ENCODE peak calls at places on chromosomes 4 and X, in ten cellular contexts. D is mesenchymal stem cell, V is psoas muscle, U is kidney, W is keratinocyte, K is thoracic aorta, Q is tibial nerve, O is right lobe of liver, R is cardiac muscle cell, H is HCT116. L is an unnamed sample.

GRCh38 chr4:100935090-100935489 is 412.2 kb downstream of the PPP3CA start:
- DNase-seq in K (no peak), U (no peak), V (no peak), H (peak), Q (no peak), D (no peak), W (no peak), R (no peak), O (no peak), L (no peak)

GRCh38 chr4:83348074-83348473 is 13.4 kb upstream of the HPSE start:
- DNase-seq in V (no peak), H (no peak), O (no peak), Q (no peak), W (no peak), R (no peak), U (no peak), D (no peak), K (no peak), L (no peak)

GRCh38 chr4:72378901-72379300 is 190.1 kb downstream of the ADAMTS3 start:
- DNase-seq in H (no peak), W (no peak), U (no peak), Q (no peak), V (no peak), D (no peak), O (no peak), K (no peak), R (no peak), L (no peak)

GRCh38 chr4:2940267-2941137 is 22.7 kb downstream of the NOP14 start:
- DNase-seq in D (no peak), V (peak), R (no peak), K (peak), U (no peak), W (no peak), H (no peak), Q (no peak), O (peak), L (no peak)

GRCh38 chrX:33339219-33339618 is 127.9 kb upstream of the DMD start:
- DNase-seq in O (no peak), W (no peak), K (no peak), V (no peak), U (no peak), Q (no peak), R (peak), D (no peak), H (no peak), L (no peak)

GRCh38 chrX:139304471-139304870 is 226.1 kb upstream of the F9 start:
- DNase-seq in U (no peak), V (no peak), K (no peak), R (no peak), O (no peak), Q (no peak), D (no peak), W (no peak), H (no peak), L (no peak)

GRCh38 chr4:114782842-114783595 is 184.4 kb downstream of the UGT8 start:
- DNase-seq in W (no peak), O (no peak), H (no peak), R (peak), K (no peak), U (no peak), Q (no peak), V (no peak), D (peak), L (no peak)

GRCh38 chr4:94461506-94461905 is 9.8 kb downstream of the PDLIM5 start:
- DNase-seq in K (no peak), Q (no peak), U (no peak), W (no peak), O (no peak), D (no peak), V (no peak), R (no peak), H (no peak), L (no peak)

GRCh38 chrX:133986008-133986683 is 752 bp upstream of the GPC3 start:
- DNase-seq in U (no peak), R (no peak), O (no peak), Q (no peak), K (no peak), D (no peak), W (no peak), H (no peak), V (no peak), L (no peak)

GRCh38 chrX:109902665-109903064 is 100.2 kb upstream of the TMEM164 start:
- DNase-seq in H (no peak), R (no peak), D (peak), W (no peak), V (no peak), K (no peak), Q (no peak), U (no peak), O (no peak), L (no peak)

GRCh38 chrX:65451663-65452062 is 82.9 kb downstream of the LAS1L start:
- DNase-seq in V (no peak), Q (no peak), K (no peak), U (no peak), R (peak), D (peak), H (peak), W (no peak), O (no peak), L (no peak)

GRCh38 chr4:102449751-102450352 is 51.3 kb upstream of the NFKB1 start:
- DNase-seq in R (peak), Q (no peak), K (no peak), D (peak), O (no peak), V (no peak), W (no peak), H (peak), U (no peak), L (peak)

GRCh38 chr4:158793021-158793420 is 24.2 kb downstream of the FNIP2 start:
- DNase-seq in H (no peak), K (no peak), W (no peak), V (no peak), R (no peak), U (no peak), D (no peak), O (no peak), Q (no peak), L (no peak)

GRCh38 chr4:169167958-169168357 is 102.8 kb downstream of the SH3RF1 start:
- DNase-seq in W (no peak), O (no peak), D (no peak), U (no peak), H (no peak), Q (no peak), V (no peak), R (no peak), K (no peak), L (no peak)

GRCh38 chrX:96204928-96205327 is 479.7 kb upstream of the DIAPH2 start:
- DNase-seq in U (no peak), Q (no peak), O (no peak), H (no peak), W (no peak), K (no peak), R (no peak), V (no peak), D (no peak), L (no peak)

GRCh38 chr4:1212546-1213335 is 36.2 kb downstream of the CTBP1 start:
- DNase-seq in O (peak), V (peak), R (no peak), K (no peak), U (peak), H (no peak), W (no peak), Q (no peak), D (no peak), L (no peak)

GRCh38 chr4:74453037-74453635 is 8.2 kb downstream of the AREG start:
- DNase-seq in D (no peak), O (no peak), R (no peak), V (no peak), W (peak), H (no peak), U (no peak), Q (no peak), K (no peak), L (no peak)

GRCh38 chr4:74455361-74456055 is 10.6 kb downstream of the AREG start:
- DNase-seq in U (no peak), K (no peak), D (no peak), H (no peak), V (no peak), W (peak), R (no peak), O (no peak), Q (no peak), L (no peak)

GRCh38 chr4:74453846-74454742 is 9.2 kb downstream of the AREG start:
- DNase-seq in Q (no peak), D (no peak), U (no peak), H (no peak), R (no peak), W (peak), V (no peak), O (no peak), K (no peak), L (no peak)

GRCh38 chr4:74456056-74456744 is 11.3 kb downstream of the AREG start:
- DNase-seq in Q (no peak), U (no peak), V (no peak), H (no peak), W (peak), R (no peak), D (no peak), O (no peak), K (no peak), L (no peak)

GRCh38 chr4:74456849-74457395 is 12.0 kb downstream of the AREG start:
- DNase-seq in R (no peak), H (no peak), K (no peak), O (no peak), Q (no peak), V (no peak), D (no peak), W (no peak), U (no peak), L (no peak)
- H3K27ac ChIP-seq in R (no peak), H (peak), K (no peak), O (no peak), Q (no peak), V (no peak), D (no peak), W (peak), U (no peak), L (no peak)

GRCh38 chr4:119142837-119143236 is 7.2 kb downstream of the MYOZ2 start:
- DNase-seq in D (no peak), V (no peak), U (no peak), O (no peak), H (no peak), R (no peak), K (no peak), W (no peak), Q (no peak), L (no peak)
- H3K27ac ChIP-seq in D (no peak), V (peak), U (no peak), O (no peak), H (no peak), R (no peak), K (no peak), W (no peak), Q (no peak), L (no peak)

DNA sequence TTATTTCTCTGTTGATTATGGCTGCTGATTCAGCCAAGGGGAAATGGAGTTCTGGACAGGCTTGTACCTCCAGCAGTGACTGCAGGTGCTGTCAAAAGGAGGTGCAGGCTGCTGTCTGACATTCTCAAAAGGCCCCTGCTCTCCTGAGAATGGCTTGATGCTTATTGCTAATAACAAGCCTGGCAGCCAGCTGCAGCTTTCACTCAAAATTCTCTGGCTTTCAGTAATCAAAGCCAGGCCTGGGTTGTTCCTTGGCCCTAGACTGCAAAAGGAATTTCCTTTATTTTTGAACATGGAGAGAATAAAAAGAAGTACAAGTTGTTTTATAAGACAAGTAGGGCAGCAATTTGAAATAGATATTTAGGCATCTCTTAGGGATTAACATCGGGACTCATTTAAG is 575.9 kb downstream of the MID1IP1 start:
- DNase-seq in U (no peak), Q (no peak), D (no peak), H (no peak), O (no peak), W (no peak), R (no peak), V (no peak), K (no peak), L (no peak)
- H3K27ac ChIP-seq in U (no peak), Q (no peak), D (no peak), H (no peak), O (no peak), W (no peak), R (no peak), V (no peak), K (no peak), L (no peak)

GRCh38 chrX:136156560-136157117 is 9.3 kb downstream of the FHL1 start:
- DNase-seq in R (no peak), D (no peak), O (no peak), H (no peak), W (no peak), Q (no peak), K (no peak), V (no peak), U (no peak), L (no peak)

GRCh38 chrX:136158685-136159084 is 11.4 kb downstream of the FHL1 start:
- DNase-seq in D (no peak), U (no peak), W (no peak), H (no peak), K (no peak), Q (no peak), R (no peak), O (no peak), V (no peak), L (no peak)

GRCh38 chrX:136157187-136157586 is 9.9 kb downstream of the FHL1 start:
- DNase-seq in R (no peak), W (no peak), O (no peak), V (no peak), K (no peak), U (no peak), H (no peak), Q (no peak), D (no peak), L (no peak)

GRCh38 chrX:136162827-136163427 is 15.6 kb downstream of the FHL1 start:
- DNase-seq in W (peak), R (peak), Q (no peak), K (no peak), D (peak), U (no peak), O (no peak), H (peak), V (peak), L (no peak)

DNA sequence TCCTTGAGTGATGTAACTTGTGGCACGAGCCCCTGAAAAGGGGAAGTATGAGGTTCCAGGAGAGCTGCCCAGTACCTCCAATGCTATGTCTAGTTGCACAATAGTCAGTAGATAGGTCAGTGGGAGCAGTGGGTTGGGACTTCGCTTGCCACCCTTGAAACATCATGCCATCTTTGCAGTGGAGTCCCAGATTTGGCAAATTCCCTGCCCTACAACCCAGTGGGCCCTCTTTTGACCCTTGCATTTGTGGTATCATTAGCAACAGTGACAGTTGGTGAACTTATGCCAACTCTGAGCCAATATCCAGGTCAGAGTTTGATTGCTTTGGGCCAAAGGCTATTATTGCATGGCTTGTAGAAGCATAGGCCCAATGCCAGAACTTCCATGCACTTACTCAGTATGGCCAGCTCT is 12.3 kb downstream of the FHL1 start:
- DNase-seq in K (no peak), U (no peak), R (no peak), O (peak), V (no peak), H (no peak), D (no peak), W (no peak), Q (no peak), L (no peak)
- H3K27ac ChIP-seq in K (peak), U (no peak), R (no peak), O (no peak), V (no peak), H (no peak), D (no peak), W (no peak), Q (no peak), L (no peak)

GRCh38 chr4:41360214-41360910 is 103.6 kb downstream of the UCHL1 start:
- DNase-seq in K (peak), W (no peak), V (peak), Q (peak), O (peak), H (no peak), D (peak), U (peak), R (peak), L (peak)

GRCh38 chr4:41360911-41361830 is 104.4 kb downstream of the UCHL1 start:
- DNase-seq in W (no peak), Q (no peak), R (peak), O (peak), H (no peak), K (no peak), V (peak), U (peak), D (peak), L (peak)

GRCh38 chr4:41359069-41359769 is 102.5 kb downstream of the UCHL1 start:
- DNase-seq in O (no peak), H (no peak), V (no peak), W (no peak), U (no peak), Q (no peak), K (no peak), D (no peak), R (no peak), L (no peak)

GRCh38 chr4:41358626-41359025 is 101.9 kb downstream of the UCHL1 start:
- DNase-seq in H (no peak), U (no peak), Q (no peak), V (no peak), W (no peak), D (peak), R (no peak), O (no peak), K (no peak), L (no peak)

DNA sequence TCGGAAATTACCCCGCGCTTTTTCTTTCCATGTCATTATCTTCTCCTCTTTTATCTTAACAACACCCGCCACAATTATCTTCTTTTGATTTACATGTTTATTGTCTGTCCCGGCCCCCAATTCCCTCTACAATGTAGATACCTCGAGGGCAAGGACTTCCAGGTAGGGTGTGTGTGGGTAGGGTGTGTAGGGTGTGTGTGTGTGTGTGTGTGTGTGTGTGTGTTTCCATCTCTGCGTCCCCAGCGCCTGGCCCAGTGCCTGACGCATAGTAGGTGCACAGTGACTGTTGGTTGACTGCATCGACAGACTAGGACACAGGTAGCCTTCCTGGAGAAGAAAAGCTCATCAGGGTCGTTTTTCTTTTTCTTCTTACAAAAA is 103.1 kb downstream of the UCHL1 start:
- DNase-seq in U (no peak), K (no peak), O (no peak), V (no peak), Q (no peak), W (no peak), D (no peak), H (no peak), R (no peak), L (no peak)
- H3K27ac ChIP-seq in U (peak), K (peak), O (peak), V (peak), Q (no peak), W (no peak), D (no peak), H (peak), R (no peak), L (peak)

GRCh38 chr4:7909463-7909862 is 30.2 kb downstream of the AFAP1 start:
- DNase-seq in U (no peak), H (no peak), D (no peak), K (no peak), W (no peak), V (no peak), R (no peak), O (no peak), Q (no peak), L (no peak)

GRCh38 chr4:7909966-7910720 is 29.5 kb downstream of the AFAP1 start:
- DNase-seq in U (no peak), O (no peak), W (no peak), H (no peak), R (no peak), V (no peak), K (no peak), Q (no peak), D (peak), L (no peak)

GRCh38 chr4:7910721-7911015 is 29.0 kb downstream of the AFAP1 start:
- DNase-seq in K (no peak), Q (no peak), H (no peak), W (no peak), D (no peak), R (no peak), U (no peak), V (no peak), O (no peak), L (no peak)

GRCh38 chr4:7912826-7913225 is 26.8 kb downstream of the AFAP1 start:
- DNase-seq in Q (no peak), W (no peak), R (no peak), O (no peak), V (no peak), U (no peak), D (no peak), H (no peak), K (no peak), L (no peak)

GRCh38 chr4:7911044-7911578 is 28.6 kb downstream of the AFAP1 start:
- DNase-seq in U (peak), O (no peak), W (no peak), V (peak), R (peak), K (peak), D (peak), H (no peak), Q (no peak), L (no peak)
- H3K27ac ChIP-seq in U (no peak), O (no peak), W (no peak), V (peak), R (peak), K (peak), D (peak), H (no peak), Q (peak), L (no peak)

GRCh38 chr4:122668241-122668640 is 47.4 kb upstream of the IL21 start:
- DNase-seq in H (no peak), U (no peak), W (peak), D (peak), K (no peak), R (no peak), O (no peak), Q (no peak), V (no peak), L (no peak)

GRCh38 chr4:122673252-122673651 is 52.4 kb upstream of the IL21 start:
- DNase-seq in R (no peak), K (no peak), D (peak), Q (no peak), O (no peak), W (no peak), U (no peak), V (no peak), H (no peak), L (no peak)

GRCh38 chr4:122674371-122674770 is 53.5 kb upstream of the IL21 start:
- DNase-seq in H (no peak), D (peak), K (no peak), W (no peak), O (no peak), U (no peak), Q (no peak), V (no peak), R (no peak), L (no peak)

GRCh38 chr4:122669911-122670738 is 49.3 kb upstream of the IL21 start:
- DNase-seq in V (no peak), K (no peak), D (no peak), H (no peak), R (no peak), Q (no peak), U (peak), O (no peak), W (no peak), L (no peak)

DNA sequence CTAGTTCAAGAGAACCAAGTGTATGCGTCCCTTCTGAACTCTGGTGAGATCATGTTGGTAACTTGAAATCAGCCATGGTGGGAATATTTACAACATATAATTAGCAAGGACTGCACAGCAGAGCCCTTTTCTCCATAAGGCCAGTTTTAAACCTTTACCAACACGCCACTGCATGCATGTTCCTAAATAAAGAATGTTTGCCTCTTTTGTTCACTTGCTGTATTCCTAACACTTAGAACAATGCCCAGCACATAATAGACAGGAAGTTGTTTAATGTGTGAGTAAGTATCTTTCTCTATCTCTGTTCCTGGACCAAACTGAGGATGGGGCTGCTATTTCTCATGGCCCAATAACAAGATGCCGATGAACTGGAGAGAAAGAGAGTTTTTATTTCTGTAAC is 51.2 kb upstream of the IL21 start:
- DNase-seq in V (no peak), U (no peak), D (no peak), W (no peak), Q (no peak), K (no peak), H (no peak), O (no peak), R (no peak), L (no peak)
- H3K27ac ChIP-seq in V (no peak), U (no peak), D (no peak), W (peak), Q (no peak), K (no peak), H (no peak), O (no peak), R (no peak), L (no peak)